ENCODE peak calls at places on chromosomes 6 and 20, in four cellular contexts. One of them, this sample, is unnamed.

GRCh38 chr6:35494161-35494563 is 2.7 kb downstream of the TEAD3 start:
- DNase-seq in neural crest cell: no peak
- DNase-seq in stimulated activated CD4-positive, alpha-beta T cell treated with anti-CD3 and anti-CD28 coated beads, TNF-alpha, amount 100 ng/mL, for 4 hours: no peak
- DNase-seq in T-cell: no peak
- DNase-seq in this sample: no peak

GRCh38 chr6:52595000-52595795 is 18.3 kb upstream of the TRAM2 start:
- DNase-seq in T-cell: no peak
- DNase-seq in neural crest cell: no peak
- DNase-seq in stimulated activated CD4-positive, alpha-beta T cell treated with anti-CD3 and anti-CD28 coated beads, TNF-alpha, amount 100 ng/mL, for 4 hours: no peak
- DNase-seq in this sample: peak

GRCh38 chr6:154909821-154910220 is 85.3 kb upstream of the TIAM2 start:
- DNase-seq in stimulated activated CD4-positive, alpha-beta T cell treated with anti-CD3 and anti-CD28 coated beads, TNF-alpha, amount 100 ng/mL, for 4 hours: no peak
- DNase-seq in T-cell: no peak
- DNase-seq in neural crest cell: peak
- DNase-seq in this sample: no peak

GRCh38 chr20:47635256-47635655 is 133.6 kb downstream of the NCOA3 start:
- DNase-seq in stimulated activated CD4-positive, alpha-beta T cell treated with anti-CD3 and anti-CD28 coated beads, TNF-alpha, amount 100 ng/mL, for 4 hours: no peak
- DNase-seq in neural crest cell: no peak
- DNase-seq in T-cell: no peak
- DNase-seq in this sample: no peak

GRCh38 chr6:113359155-113360140 is 497.7 kb upstream of the MARCKS start:
- DNase-seq in T-cell: no peak
- DNase-seq in stimulated activated CD4-positive, alpha-beta T cell treated with anti-CD3 and anti-CD28 coated beads, TNF-alpha, amount 100 ng/mL, for 4 hours: no peak
- DNase-seq in neural crest cell: no peak
- DNase-seq in this sample: no peak

GRCh38 chr20:53080969-53081871 is 109.1 kb downstream of the TSHZ2 start:
- DNase-seq in stimulated activated CD4-positive, alpha-beta T cell treated with anti-CD3 and anti-CD28 coated beads, TNF-alpha, amount 100 ng/mL, for 4 hours: peak
- DNase-seq in T-cell: no peak
- DNase-seq in neural crest cell: no peak
- DNase-seq in this sample: no peak

GRCh38 chr20:2576317-2576727 is 39.9 kb downstream of the TMC2 start:
- DNase-seq in stimulated activated CD4-positive, alpha-beta T cell treated with anti-CD3 and anti-CD28 coated beads, TNF-alpha, amount 100 ng/mL, for 4 hours: no peak
- DNase-seq in T-cell: no peak
- DNase-seq in neural crest cell: no peak
- DNase-seq in this sample: no peak

GRCh38 chr20:22861990-22862389 is 173.1 kb upstream of the SSTR4 start:
- DNase-seq in neural crest cell: no peak
- DNase-seq in stimulated activated CD4-positive, alpha-beta T cell treated with anti-CD3 and anti-CD28 coated beads, TNF-alpha, amount 100 ng/mL, for 4 hours: no peak
- DNase-seq in T-cell: no peak
- DNase-seq in this sample: no peak

GRCh38 chr6:1796706-1797529 is 187.2 kb downstream of the FOXC1 start:
- DNase-seq in stimulated activated CD4-positive, alpha-beta T cell treated with anti-CD3 and anti-CD28 coated beads, TNF-alpha, amount 100 ng/mL, for 4 hours: no peak
- DNase-seq in T-cell: no peak
- DNase-seq in neural crest cell: no peak
- DNase-seq in this sample: no peak

GRCh38 chr6:119308048-119308570 is 41.5 kb downstream of the MAN1A1 start:
- DNase-seq in neural crest cell: no peak
- DNase-seq in T-cell: no peak
- DNase-seq in stimulated activated CD4-positive, alpha-beta T cell treated with anti-CD3 and anti-CD28 coated beads, TNF-alpha, amount 100 ng/mL, for 4 hours: no peak
- DNase-seq in this sample: no peak

GRCh38 chr20:50895111-50895830 is 36.0 kb downstream of the ADNP start:
- DNase-seq in neural crest cell: no peak
- DNase-seq in stimulated activated CD4-positive, alpha-beta T cell treated with anti-CD3 and anti-CD28 coated beads, TNF-alpha, amount 100 ng/mL, for 4 hours: no peak
- DNase-seq in T-cell: no peak
- DNase-seq in this sample: peak

GRCh38 chr20:63167026-63167917 is 48.7 kb downstream of the YTHDF1 start:
- DNase-seq in T-cell: no peak
- DNase-seq in stimulated activated CD4-positive, alpha-beta T cell treated with anti-CD3 and anti-CD28 coated beads, TNF-alpha, amount 100 ng/mL, for 4 hours: no peak
- DNase-seq in neural crest cell: no peak
- DNase-seq in this sample: no peak

GRCh38 chr6:1400126-1400850 is 10.9 kb downstream of the FOXF2 start:
- DNase-seq in stimulated activated CD4-positive, alpha-beta T cell treated with anti-CD3 and anti-CD28 coated beads, TNF-alpha, amount 100 ng/mL, for 4 hours: no peak
- DNase-seq in T-cell: no peak
- DNase-seq in neural crest cell: no peak
- DNase-seq in this sample: no peak

GRCh38 chr6:109345986-109346385 is 36.3 kb downstream of the CD164 start:
- DNase-seq in T-cell: no peak
- DNase-seq in neural crest cell: no peak
- DNase-seq in stimulated activated CD4-positive, alpha-beta T cell treated with anti-CD3 and anti-CD28 coated beads, TNF-alpha, amount 100 ng/mL, for 4 hours: no peak
- DNase-seq in this sample: no peak

GRCh38 chr6:53928641-53929339 is 134.0 kb downstream of the LRRC1 start:
- DNase-seq in neural crest cell: no peak
- DNase-seq in stimulated activated CD4-positive, alpha-beta T cell treated with anti-CD3 and anti-CD28 coated beads, TNF-alpha, amount 100 ng/mL, for 4 hours: no peak
- DNase-seq in T-cell: no peak
- DNase-seq in this sample: no peak

GRCh38 chr6:1080453-1081328 is 231.2 kb upstream of the FOXQ1 start:
- DNase-seq in neural crest cell: no peak
- DNase-seq in stimulated activated CD4-positive, alpha-beta T cell treated with anti-CD3 and anti-CD28 coated beads, TNF-alpha, amount 100 ng/mL, for 4 hours: no peak
- DNase-seq in T-cell: no peak
- DNase-seq in this sample: no peak

GRCh38 chr20:5825136-5825719 is 75.0 kb downstream of the SHLD1 start:
- DNase-seq in T-cell: no peak
- DNase-seq in neural crest cell: no peak
- DNase-seq in stimulated activated CD4-positive, alpha-beta T cell treated with anti-CD3 and anti-CD28 coated beads, TNF-alpha, amount 100 ng/mL, for 4 hours: no peak
- DNase-seq in this sample: no peak

GRCh38 chr20:51526754-51527153 is 15.8 kb downstream of the NFATC2 start:
- DNase-seq in T-cell: no peak
- DNase-seq in stimulated activated CD4-positive, alpha-beta T cell treated with anti-CD3 and anti-CD28 coated beads, TNF-alpha, amount 100 ng/mL, for 4 hours: no peak
- DNase-seq in neural crest cell: no peak
- DNase-seq in this sample: no peak

GRCh38 chr6:41288025-41288777 is 1.7 kb upstream of the TREM1 start:
- DNase-seq in neural crest cell: no peak
- DNase-seq in T-cell: no peak
- DNase-seq in stimulated activated CD4-positive, alpha-beta T cell treated with anti-CD3 and anti-CD28 coated beads, TNF-alpha, amount 100 ng/mL, for 4 hours: no peak
- DNase-seq in this sample: no peak

GRCh38 chr6:132734694-132735236 is 20.9 kb upstream of the VNN1 start:
- DNase-seq in stimulated activated CD4-positive, alpha-beta T cell treated with anti-CD3 and anti-CD28 coated beads, TNF-alpha, amount 100 ng/mL, for 4 hours: no peak
- DNase-seq in T-cell: no peak
- DNase-seq in neural crest cell: no peak
- DNase-seq in this sample: peak

GRCh38 chr20:45969712-45970634 is 2.0 kb downstream of the ZNF335 start:
- DNase-seq in stimulated activated CD4-positive, alpha-beta T cell treated with anti-CD3 and anti-CD28 coated beads, TNF-alpha, amount 100 ng/mL, for 4 hours: no peak
- DNase-seq in T-cell: peak
- DNase-seq in neural crest cell: no peak
- DNase-seq in this sample: peak

GRCh38 chr6:162177733-162178132 is 549.8 kb downstream of the PRKN start:
- DNase-seq in stimulated activated CD4-positive, alpha-beta T cell treated with anti-CD3 and anti-CD28 coated beads, TNF-alpha, amount 100 ng/mL, for 4 hours: no peak
- DNase-seq in T-cell: no peak
- DNase-seq in neural crest cell: no peak
- DNase-seq in this sample: no peak

GRCh38 chr6:142474446-142475289 is 172.9 kb downstream of the ADGRG6 start:
- DNase-seq in neural crest cell: peak
- DNase-seq in stimulated activated CD4-positive, alpha-beta T cell treated with anti-CD3 and anti-CD28 coated beads, TNF-alpha, amount 100 ng/mL, for 4 hours: no peak
- DNase-seq in T-cell: no peak
- DNase-seq in this sample: peak

GRCh38 chr6:135722679-135723078 is 128.8 kb upstream of the PDE7B start:
- DNase-seq in T-cell: no peak
- DNase-seq in stimulated activated CD4-positive, alpha-beta T cell treated with anti-CD3 and anti-CD28 coated beads, TNF-alpha, amount 100 ng/mL, for 4 hours: no peak
- DNase-seq in neural crest cell: no peak
- DNase-seq in this sample: peak

GRCh38 chr20:16803965-16804792 is 56.0 kb downstream of the OTOR start:
- DNase-seq in stimulated activated CD4-positive, alpha-beta T cell treated with anti-CD3 and anti-CD28 coated beads, TNF-alpha, amount 100 ng/mL, for 4 hours: no peak
- DNase-seq in neural crest cell: peak
- DNase-seq in T-cell: peak
- DNase-seq in this sample: no peak

GRCh38 chr6:30647802-30648460 is 998 bp downstream of the C6orf136 start:
- DNase-seq in T-cell: no peak
- DNase-seq in stimulated activated CD4-positive, alpha-beta T cell treated with anti-CD3 and anti-CD28 coated beads, TNF-alpha, amount 100 ng/mL, for 4 hours: no peak
- DNase-seq in neural crest cell: no peak
- DNase-seq in this sample: no peak

GRCh38 chr20:38779247-38780097 is 26.0 kb upstream of the PPP1R16B start:
- DNase-seq in neural crest cell: no peak
- DNase-seq in stimulated activated CD4-positive, alpha-beta T cell treated with anti-CD3 and anti-CD28 coated beads, TNF-alpha, amount 100 ng/mL, for 4 hours: no peak
- DNase-seq in T-cell: no peak
- DNase-seq in this sample: no peak

GRCh38 chr6:130381459-130382380 is 15.9 kb downstream of the TMEM200A start:
- DNase-seq in T-cell: peak
- DNase-seq in neural crest cell: no peak
- DNase-seq in stimulated activated CD4-positive, alpha-beta T cell treated with anti-CD3 and anti-CD28 coated beads, TNF-alpha, amount 100 ng/mL, for 4 hours: no peak
- DNase-seq in this sample: no peak

GRCh38 chr6:43496370-43497128 is 13.6 kb downstream of the LRRC73 start:
- DNase-seq in neural crest cell: no peak
- DNase-seq in T-cell: no peak
- DNase-seq in stimulated activated CD4-positive, alpha-beta T cell treated with anti-CD3 and anti-CD28 coated beads, TNF-alpha, amount 100 ng/mL, for 4 hours: no peak
- DNase-seq in this sample: no peak

GRCh38 chr6:133748628-133749027 is 140.3 kb upstream of the TCF21 start:
- DNase-seq in stimulated activated CD4-positive, alpha-beta T cell treated with anti-CD3 and anti-CD28 coated beads, TNF-alpha, amount 100 ng/mL, for 4 hours: no peak
- DNase-seq in neural crest cell: no peak
- DNase-seq in T-cell: no peak
- DNase-seq in this sample: no peak

GRCh38 chr6:30887901-30888300 is 3.6 kb downstream of the DDR1 start:
- DNase-seq in neural crest cell: no peak
- DNase-seq in T-cell: no peak
- DNase-seq in stimulated activated CD4-positive, alpha-beta T cell treated with anti-CD3 and anti-CD28 coated beads, TNF-alpha, amount 100 ng/mL, for 4 hours: no peak
- DNase-seq in this sample: no peak

GRCh38 chr6:167345348-167345747 is 20.5 kb downstream of the TTLL2 start:
- DNase-seq in stimulated activated CD4-positive, alpha-beta T cell treated with anti-CD3 and anti-CD28 coated beads, TNF-alpha, amount 100 ng/mL, for 4 hours: no peak
- DNase-seq in T-cell: no peak
- DNase-seq in neural crest cell: no peak
- DNase-seq in this sample: no peak

GRCh38 chr6:4883298-4883697 is 107.1 kb downstream of the CDYL start:
- DNase-seq in T-cell: no peak
- DNase-seq in stimulated activated CD4-positive, alpha-beta T cell treated with anti-CD3 and anti-CD28 coated beads, TNF-alpha, amount 100 ng/mL, for 4 hours: no peak
- DNase-seq in neural crest cell: no peak
- DNase-seq in this sample: no peak

GRCh38 chr6:47478233-47479155 is 905 bp downstream of the CD2AP start:
- DNase-seq in T-cell: no peak
- DNase-seq in neural crest cell: no peak
- DNase-seq in stimulated activated CD4-positive, alpha-beta T cell treated with anti-CD3 and anti-CD28 coated beads, TNF-alpha, amount 100 ng/mL, for 4 hours: no peak
- DNase-seq in this sample: no peak

GRCh38 chr6:51129043-51129442 is 310.4 kb downstream of the TFAP2B start:
- DNase-seq in neural crest cell: no peak
- DNase-seq in T-cell: no peak
- DNase-seq in stimulated activated CD4-positive, alpha-beta T cell treated with anti-CD3 and anti-CD28 coated beads, TNF-alpha, amount 100 ng/mL, for 4 hours: no peak
- DNase-seq in this sample: no peak

GRCh38 chr6:123594776-123595175 is 42.0 kb downstream of the TRDN start:
- DNase-seq in stimulated activated CD4-positive, alpha-beta T cell treated with anti-CD3 and anti-CD28 coated beads, TNF-alpha, amount 100 ng/mL, for 4 hours: no peak
- DNase-seq in neural crest cell: no peak
- DNase-seq in T-cell: no peak
- DNase-seq in this sample: no peak

GRCh38 chr20:56989516-56989915 is 276.9 kb downstream of the BMP7 start:
- DNase-seq in stimulated activated CD4-positive, alpha-beta T cell treated with anti-CD3 and anti-CD28 coated beads, TNF-alpha, amount 100 ng/mL, for 4 hours: no peak
- DNase-seq in T-cell: no peak
- DNase-seq in neural crest cell: no peak
- DNase-seq in this sample: no peak